ENCODE peak calls at places on chromosomes 6 and 20, in seven cellular contexts. One of them, this sample, is unnamed.

GRCh38 chr20:32569380-32570305 is 15.5 kb downstream of the NOL4L start:
- DNase-seq in Panc1: no peak
- DNase-seq in astrocyte of the spinal cord: no peak
- DNase-seq in lower leg skin: no peak
- DNase-seq in CD8-positive, alpha-beta memory T cell: no peak
- DNase-seq in adipocyte: no peak
- DNase-seq in thoracic aorta: no peak
- DNase-seq in this sample: peak

GRCh38 chr6:10540073-10540746 is 19.1 kb downstream of the GCNT2 start:
- DNase-seq in Panc1: no peak
- DNase-seq in astrocyte of the spinal cord: no peak
- DNase-seq in lower leg skin: peak
- DNase-seq in CD8-positive, alpha-beta memory T cell: no peak
- DNase-seq in adipocyte: no peak
- DNase-seq in thoracic aorta: no peak
- DNase-seq in this sample: no peak

GRCh38 chr20:25160457-25160856 is 35.1 kb upstream of the ENTPD6 start:
- DNase-seq in Panc1: no peak
- DNase-seq in astrocyte of the spinal cord: no peak
- DNase-seq in lower leg skin: no peak
- DNase-seq in CD8-positive, alpha-beta memory T cell: no peak
- DNase-seq in adipocyte: no peak
- DNase-seq in thoracic aorta: no peak
- DNase-seq in this sample: no peak

GRCh38 chr6:11734861-11735652 is 43.5 kb downstream of the ADTRP start:
- DNase-seq in Panc1: no peak
- DNase-seq in astrocyte of the spinal cord: no peak
- DNase-seq in lower leg skin: no peak
- DNase-seq in CD8-positive, alpha-beta memory T cell: no peak
- DNase-seq in adipocyte: no peak
- DNase-seq in thoracic aorta: no peak
- DNase-seq in this sample: no peak

GRCh38 chr6:13479971-13480434 is 7.4 kb downstream of the GFOD1 start:
- DNase-seq in Panc1: no peak
- DNase-seq in astrocyte of the spinal cord: no peak
- DNase-seq in lower leg skin: no peak
- DNase-seq in CD8-positive, alpha-beta memory T cell: no peak
- DNase-seq in adipocyte: no peak
- DNase-seq in thoracic aorta: no peak
- DNase-seq in this sample: no peak

GRCh38 chr6:6091608-6092002 is 84.9 kb upstream of the NRN1 start:
- DNase-seq in Panc1: no peak
- DNase-seq in astrocyte of the spinal cord: no peak
- DNase-seq in lower leg skin: no peak
- DNase-seq in CD8-positive, alpha-beta memory T cell: no peak
- DNase-seq in adipocyte: no peak
- DNase-seq in thoracic aorta: no peak
- DNase-seq in this sample: no peak

GRCh38 chr6:43297644-43298564 is at the start of gene SLC22A7:
- DNase-seq in Panc1: no peak
- DNase-seq in astrocyte of the spinal cord: no peak
- DNase-seq in lower leg skin: no peak
- DNase-seq in CD8-positive, alpha-beta memory T cell: no peak
- DNase-seq in adipocyte: no peak
- DNase-seq in thoracic aorta: no peak
- DNase-seq in this sample: no peak

GRCh38 chr20:25077610-25078169 is 4.3 kb downstream of the VSX1 start:
- DNase-seq in Panc1: no peak
- DNase-seq in astrocyte of the spinal cord: no peak
- DNase-seq in lower leg skin: peak
- DNase-seq in CD8-positive, alpha-beta memory T cell: no peak
- DNase-seq in adipocyte: peak
- DNase-seq in thoracic aorta: no peak
- DNase-seq in this sample: peak

GRCh38 chr20:57137676-57138075 is 128.8 kb downstream of the BMP7 start:
- DNase-seq in Panc1: no peak
- DNase-seq in astrocyte of the spinal cord: no peak
- DNase-seq in lower leg skin: no peak
- DNase-seq in CD8-positive, alpha-beta memory T cell: no peak
- DNase-seq in adipocyte: no peak
- DNase-seq in thoracic aorta: no peak
- DNase-seq in this sample: no peak

GRCh38 chr6:76862966-76863365 is 600.3 kb downstream of the HTR1B start:
- DNase-seq in Panc1: no peak
- DNase-seq in astrocyte of the spinal cord: no peak
- DNase-seq in lower leg skin: no peak
- DNase-seq in CD8-positive, alpha-beta memory T cell: no peak
- DNase-seq in adipocyte: peak
- DNase-seq in thoracic aorta: no peak
- DNase-seq in this sample: no peak

GRCh38 chr6:97275809-97276208 is 7.2 kb downstream of the MMS22L start:
- DNase-seq in Panc1: no peak
- DNase-seq in astrocyte of the spinal cord: no peak
- DNase-seq in lower leg skin: no peak
- DNase-seq in CD8-positive, alpha-beta memory T cell: no peak
- DNase-seq in adipocyte: no peak
- DNase-seq in thoracic aorta: no peak
- DNase-seq in this sample: no peak

GRCh38 chr20:35437599-35437998 is 429 bp downstream of the GDF5 start:
- DNase-seq in Panc1: no peak
- DNase-seq in astrocyte of the spinal cord: no peak
- DNase-seq in lower leg skin: no peak
- DNase-seq in CD8-positive, alpha-beta memory T cell: no peak
- DNase-seq in adipocyte: no peak
- DNase-seq in thoracic aorta: no peak
- DNase-seq in this sample: no peak

GRCh38 chr6:149074832-149075258 is 242.7 kb upstream of the TAB2 start:
- DNase-seq in Panc1: no peak
- DNase-seq in astrocyte of the spinal cord: no peak
- DNase-seq in lower leg skin: no peak
- DNase-seq in CD8-positive, alpha-beta memory T cell: no peak
- DNase-seq in adipocyte: no peak
- DNase-seq in thoracic aorta: no peak
- DNase-seq in this sample: no peak

GRCh38 chr20:49288250-49288751 is 10.4 kb upstream of the ZNFX1 start:
- DNase-seq in Panc1: no peak
- DNase-seq in astrocyte of the spinal cord: no peak
- DNase-seq in lower leg skin: no peak
- DNase-seq in CD8-positive, alpha-beta memory T cell: no peak
- DNase-seq in adipocyte: no peak
- DNase-seq in thoracic aorta: no peak
- DNase-seq in this sample: no peak

GRCh38 chr20:43766917-43767316 is 40.1 kb upstream of the GTSF1L start:
- DNase-seq in Panc1: no peak
- DNase-seq in astrocyte of the spinal cord: no peak
- DNase-seq in lower leg skin: no peak
- DNase-seq in CD8-positive, alpha-beta memory T cell: no peak
- DNase-seq in adipocyte: no peak
- DNase-seq in thoracic aorta: no peak
- DNase-seq in this sample: no peak

GRCh38 chr6:106114492-106114891 is 28.4 kb downstream of the PRDM1 start:
- DNase-seq in Panc1: no peak
- DNase-seq in astrocyte of the spinal cord: no peak
- DNase-seq in lower leg skin: no peak
- DNase-seq in CD8-positive, alpha-beta memory T cell: no peak
- DNase-seq in adipocyte: no peak
- DNase-seq in thoracic aorta: no peak
- DNase-seq in this sample: peak

GRCh38 chr6:34240329-34241248 is 3.9 kb downstream of the HMGA1 start:
- DNase-seq in Panc1: no peak
- DNase-seq in astrocyte of the spinal cord: no peak
- DNase-seq in lower leg skin: peak
- DNase-seq in CD8-positive, alpha-beta memory T cell: no peak
- DNase-seq in adipocyte: no peak
- DNase-seq in thoracic aorta: no peak
- DNase-seq in this sample: no peak

GRCh38 chr6:34238507-34239239 is 2.0 kb downstream of the HMGA1 start:
- DNase-seq in Panc1: no peak
- DNase-seq in astrocyte of the spinal cord: peak
- DNase-seq in lower leg skin: peak
- DNase-seq in CD8-positive, alpha-beta memory T cell: no peak
- DNase-seq in adipocyte: no peak
- DNase-seq in thoracic aorta: no peak
- DNase-seq in this sample: no peak

GRCh38 chr6:34239893-34240292 is 3.2 kb downstream of the HMGA1 start:
- DNase-seq in Panc1: no peak
- DNase-seq in astrocyte of the spinal cord: no peak
- DNase-seq in lower leg skin: peak
- DNase-seq in CD8-positive, alpha-beta memory T cell: no peak
- DNase-seq in adipocyte: no peak
- DNase-seq in thoracic aorta: no peak
- DNase-seq in this sample: no peak

GRCh38 chr6:34237722-34238506 is 1.2 kb downstream of the HMGA1 start:
- DNase-seq in Panc1: no peak
- DNase-seq in astrocyte of the spinal cord: peak
- DNase-seq in lower leg skin: peak
- DNase-seq in CD8-positive, alpha-beta memory T cell: peak
- DNase-seq in adipocyte: peak
- DNase-seq in thoracic aorta: no peak
- DNase-seq in this sample: peak

GRCh38 chr6:34239240-34239825 is 2.7 kb downstream of the HMGA1 start:
- DNase-seq in Panc1: no peak
- DNase-seq in astrocyte of the spinal cord: no peak
- DNase-seq in lower leg skin: peak
- DNase-seq in CD8-positive, alpha-beta memory T cell: no peak
- DNase-seq in adipocyte: no peak
- DNase-seq in thoracic aorta: no peak
- DNase-seq in this sample: no peak
- H3K4me3 ChIP-seq in Panc1: peak
- H3K4me3 ChIP-seq in astrocyte of the spinal cord: peak
- H3K4me3 ChIP-seq in lower leg skin: no peak
- H3K4me3 ChIP-seq in CD8-positive, alpha-beta memory T cell: no peak
- H3K4me3 ChIP-seq in adipocyte: no peak
- H3K4me3 ChIP-seq in thoracic aorta: no peak
- H3K4me3 ChIP-seq in this sample: no peak

GRCh38 chr6:27651371-27651732 is 178.4 kb upstream of the ZNF184 start:
- DNase-seq in Panc1: peak
- DNase-seq in astrocyte of the spinal cord: no peak
- DNase-seq in lower leg skin: no peak
- DNase-seq in CD8-positive, alpha-beta memory T cell: no peak
- DNase-seq in adipocyte: no peak
- DNase-seq in thoracic aorta: no peak
- DNase-seq in this sample: no peak
- H3K4me3 ChIP-seq in Panc1: peak
- H3K4me3 ChIP-seq in astrocyte of the spinal cord: no peak
- H3K4me3 ChIP-seq in lower leg skin: no peak
- H3K4me3 ChIP-seq in CD8-positive, alpha-beta memory T cell: no peak
- H3K4me3 ChIP-seq in adipocyte: no peak
- H3K4me3 ChIP-seq in thoracic aorta: no peak
- H3K4me3 ChIP-seq in this sample: no peak

GRCh38 chr20:22576273-22576672 is 8.1 kb downstream of the FOXA2 start:
- DNase-seq in Panc1: no peak
- DNase-seq in astrocyte of the spinal cord: no peak
- DNase-seq in lower leg skin: no peak
- DNase-seq in CD8-positive, alpha-beta memory T cell: no peak
- DNase-seq in adipocyte: no peak
- DNase-seq in thoracic aorta: no peak
- DNase-seq in this sample: no peak

GRCh38 chr20:22579119-22579427 is 5.3 kb downstream of the FOXA2 start:
- DNase-seq in Panc1: no peak
- DNase-seq in astrocyte of the spinal cord: no peak
- DNase-seq in lower leg skin: no peak
- DNase-seq in CD8-positive, alpha-beta memory T cell: no peak
- DNase-seq in adipocyte: no peak
- DNase-seq in thoracic aorta: no peak
- DNase-seq in this sample: no peak

GRCh38 chr20:22576733-22577514 is 7.4 kb downstream of the FOXA2 start:
- DNase-seq in Panc1: no peak
- DNase-seq in astrocyte of the spinal cord: no peak
- DNase-seq in lower leg skin: no peak
- DNase-seq in CD8-positive, alpha-beta memory T cell: no peak
- DNase-seq in adipocyte: no peak
- DNase-seq in thoracic aorta: no peak
- DNase-seq in this sample: no peak

GRCh38 chr20:22578221-22579118 is 5.9 kb downstream of the FOXA2 start:
- DNase-seq in Panc1: no peak
- DNase-seq in astrocyte of the spinal cord: no peak
- DNase-seq in lower leg skin: no peak
- DNase-seq in CD8-positive, alpha-beta memory T cell: no peak
- DNase-seq in adipocyte: no peak
- DNase-seq in thoracic aorta: no peak
- DNase-seq in this sample: peak

DNA sequence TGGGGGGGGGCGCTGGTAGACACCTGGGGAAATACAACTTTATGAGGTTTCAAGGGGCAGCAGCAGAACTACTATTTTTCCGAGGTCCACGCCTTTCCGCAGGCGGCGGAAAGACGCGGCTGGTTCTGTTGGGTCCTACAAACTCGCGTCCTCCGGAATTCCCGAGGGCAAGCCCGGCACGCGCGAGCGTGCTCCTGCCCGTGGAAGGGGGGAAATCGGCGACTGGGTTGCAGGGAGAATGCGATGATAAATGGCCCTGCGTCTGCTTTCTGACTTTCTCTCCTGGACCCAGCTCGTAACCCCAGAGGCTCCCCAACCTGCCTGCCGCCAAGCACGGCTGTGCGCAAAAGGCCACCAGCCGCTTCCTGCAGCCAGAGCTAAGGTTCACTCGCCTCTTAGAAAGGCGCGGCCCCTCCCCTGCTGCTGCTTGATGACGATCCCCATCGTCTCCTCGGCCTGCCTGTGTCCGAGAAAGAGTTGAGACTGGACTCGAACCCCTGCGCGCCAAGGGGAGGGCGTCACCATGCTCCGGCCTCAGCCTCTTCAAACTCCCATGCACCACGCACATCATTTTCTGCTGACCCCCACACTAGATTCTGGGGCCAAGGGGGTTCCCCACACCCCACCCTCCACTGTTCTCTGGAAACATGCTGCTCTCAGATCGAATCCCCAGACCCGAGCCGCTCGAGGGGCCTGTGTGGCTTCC is 6.7 kb downstream of the FOXA2 start:
- DNase-seq in Panc1: no peak
- DNase-seq in astrocyte of the spinal cord: no peak
- DNase-seq in lower leg skin: no peak
- DNase-seq in CD8-positive, alpha-beta memory T cell: no peak
- DNase-seq in adipocyte: no peak
- DNase-seq in thoracic aorta: no peak
- DNase-seq in this sample: peak
- H3K4me3 ChIP-seq in Panc1: peak
- H3K4me3 ChIP-seq in astrocyte of the spinal cord: no peak
- H3K4me3 ChIP-seq in lower leg skin: no peak
- H3K4me3 ChIP-seq in CD8-positive, alpha-beta memory T cell: no peak
- H3K4me3 ChIP-seq in adipocyte: no peak
- H3K4me3 ChIP-seq in thoracic aorta: no peak
- H3K4me3 ChIP-seq in this sample: no peak

DNA sequence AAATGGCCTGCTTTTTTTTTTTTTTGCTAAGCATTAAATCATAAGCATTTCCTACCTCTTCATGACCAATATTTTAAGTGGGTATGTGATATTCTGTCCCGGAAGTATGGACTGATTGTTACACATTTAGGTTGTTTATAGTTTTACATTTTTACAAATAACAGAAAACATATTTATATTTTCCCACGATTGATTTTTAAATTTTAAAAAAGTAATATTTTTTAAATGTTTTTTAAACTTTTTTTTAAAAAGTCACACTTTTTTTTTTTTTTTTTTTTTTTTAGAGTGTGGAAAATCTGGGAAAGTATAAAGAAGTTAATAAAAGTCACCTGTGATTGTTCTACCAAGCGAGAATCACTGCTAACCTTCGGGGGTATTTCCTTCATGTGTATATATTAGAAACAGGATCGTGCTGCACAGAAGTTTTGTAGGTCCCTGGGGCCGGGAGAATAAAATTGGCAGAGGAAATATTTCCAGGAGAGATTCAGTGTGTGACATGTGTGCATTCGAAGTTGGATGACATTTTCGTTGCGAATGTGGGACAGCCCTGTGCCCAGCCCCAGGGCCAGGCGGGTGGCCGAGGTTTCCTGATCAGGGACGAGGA is 173.1 kb downstream of the CDC5L start:
- DNase-seq in Panc1: no peak
- DNase-seq in astrocyte of the spinal cord: no peak
- DNase-seq in lower leg skin: no peak
- DNase-seq in CD8-positive, alpha-beta memory T cell: no peak
- DNase-seq in adipocyte: no peak
- DNase-seq in thoracic aorta: no peak
- DNase-seq in this sample: no peak
- H3K4me3 ChIP-seq in Panc1: no peak
- H3K4me3 ChIP-seq in astrocyte of the spinal cord: no peak
- H3K4me3 ChIP-seq in lower leg skin: no peak
- H3K4me3 ChIP-seq in CD8-positive, alpha-beta memory T cell: no peak
- H3K4me3 ChIP-seq in adipocyte: no peak
- H3K4me3 ChIP-seq in thoracic aorta: peak
- H3K4me3 ChIP-seq in this sample: no peak

This sample was measured in left lung.